ENCODE peak calls at places on chromosome 15, in nine cellular contexts. Q is left colon; T is effector memory CD8-positive, alpha-beta T cell; D is fibroblast of the aortic adventitia; Z is neuronal stem cell; O is activated CD4-positive, alpha-beta T cell treated with anti-CD3 and anti-CD28 coated beads for 24 hours; M is transverse colon; J is H1; S is DMS79 treated with DMSO at 0.1 percent for 48 hours. E is an unnamed sample.

GRCh38 chr15:41658689-41659088 is 1.5 kb upstream of the MGA start:
- DNase-seq in Q (no peak), T (no peak), D (no peak), Z (no peak), O (no peak), M (no peak), J (no peak), S (no peak), E (no peak)

GRCh38 chr15:23038741-23039150 is 623 bp downstream of the TUBGCP5 start:
- DNase-seq in Q (no peak), T (no peak), D (peak), Z (no peak), O (no peak), M (peak), J (no peak), S (peak), E (no peak)

GRCh38 chr15:65980824-65981456 is 111.6 kb downstream of the RAB11A start:
- DNase-seq in Q (peak), T (no peak), D (peak), Z (peak), O (no peak), M (peak), J (peak), S (no peak), E (peak)

GRCh38 chr15:73598540-73599195 is 34.5 kb downstream of the NPTN start:
- DNase-seq in Q (no peak), T (no peak), D (peak), Z (no peak), O (no peak), M (no peak), J (no peak), S (no peak), E (peak)

GRCh38 chr15:49044761-49045571 is 1.3 kb downstream of the SECISBP2L start:
- DNase-seq in Q (no peak), T (no peak), D (peak), Z (no peak), O (no peak), M (no peak), J (no peak), S (no peak), E (no peak)

GRCh38 chr15:39142500-39142899 is 438.4 kb upstream of the THBS1 start:
- DNase-seq in Q (no peak), T (no peak), D (no peak), Z (no peak), O (no peak), M (no peak), J (no peak), S (no peak), E (no peak)

GRCh38 chr15:34987982-34988873 is at the start of gene ZNF770:
- DNase-seq in Q (peak), T (peak), D (peak), Z (peak), O (peak), M (peak), J (peak), S (peak), E (peak)

GRCh38 chr15:22827125-22827524 is 11.3 kb upstream of the NIPA2 start:
- DNase-seq in Q (no peak), T (no peak), D (no peak), Z (no peak), O (no peak), M (no peak), J (no peak), S (no peak), E (no peak)

GRCh38 chr15:81331600-81331999 is 7.7 kb upstream of the STARD5 start:
- DNase-seq in Q (no peak), T (no peak), D (no peak), Z (no peak), O (no peak), M (no peak), J (no peak), S (no peak), E (no peak)

GRCh38 chr15:50256188-50257041 is 9.1 kb downstream of the HDC start:
- DNase-seq in Q (no peak), T (no peak), D (peak), Z (no peak), O (no peak), M (no peak), J (no peak), S (no peak), E (no peak)

GRCh38 chr15:40087095-40087805 is 21.4 kb downstream of the BMF start:
- DNase-seq in Q (peak), T (no peak), D (no peak), Z (no peak), O (no peak), M (no peak), J (no peak), S (no peak), E (no peak)

GRCh38 chr15:35979608-35980007 is 433.6 kb upstream of the DPH6 start:
- DNase-seq in Q (no peak), T (no peak), D (no peak), Z (no peak), O (no peak), M (no peak), J (no peak), S (no peak), E (no peak)